ENCODE peak calls at places on chromosomes 2 and 18, in six cellular contexts. R is NCI-H345; K is non-pigmented ciliary epithelial cell; N is cardiac muscle cell; B is activated T-helper 1 cell treated with anti-CD3 and anti-CD28 coated beads, Interleukin-2, amount 50 U/mL, for 16 hours; Y is fibroblast of pulmonary artery. V is an unnamed sample.

GRCh38 chr18:7116832-7117389 is 686 bp downstream of the LAMA1 start:
- DNase-seq in R (peak; percentile 17), K (no peak), N (peak; percentile 63), B (no peak), Y (no peak), V (no peak)

GRCh38 chr2:161981679-161982300 is 92.2 kb downstream of the DPP4 start:
- DNase-seq in R (no peak), K (no peak), N (no peak), B (no peak), Y (no peak), V (peak; percentile 29)

GRCh38 chr2:197209742-197210408 is 100.7 kb downstream of the ANKRD44 start:
- DNase-seq in R (no peak), K (no peak), N (no peak), B (no peak), Y (no peak), V (no peak)

GRCh38 chr2:10460366-10460796 is 12.3 kb upstream of the ODC1 start:
- DNase-seq in R (no peak), K (no peak), N (no peak), B (no peak), Y (no peak), V (no peak)

GRCh38 chr2:153971250-153971649 is 99.5 kb downstream of the GALNT13 start:
- DNase-seq in R (no peak), K (no peak), N (no peak), B (no peak), Y (no peak), V (no peak)

GRCh38 chr18:8980496-8981402 is 121.8 kb upstream of the NDUFV2 start:
- DNase-seq in R (no peak), K (no peak), N (no peak), B (no peak), Y (no peak), V (no peak)

GRCh38 chr2:69997296-69998184 is 36.1 kb upstream of the ASPRV1 start:
- DNase-seq in R (no peak), K (peak; percentile 8), N (no peak), B (no peak), Y (peak; percentile 9), V (no peak)

GRCh38 chr18:3104190-3105054 is 91.5 kb upstream of the LPIN2 start:
- DNase-seq in R (no peak), K (peak; percentile 50), N (no peak), B (no peak), Y (peak; percentile 92), V (no peak)

GRCh38 chr2:151523825-151524224 is 114.1 kb downstream of the RIF1 start:
- DNase-seq in R (no peak), K (no peak), N (no peak), B (no peak), Y (no peak), V (no peak)

GRCh38 chr18:58350526-58350925 is 278.4 kb downstream of the ALPK2 start:
- DNase-seq in R (no peak), K (no peak), N (no peak), B (no peak), Y (no peak), V (no peak)

GRCh38 chr2:212974692-212975091 is 176.7 kb downstream of the IKZF2 start:
- DNase-seq in R (no peak), K (no peak), N (no peak), B (no peak), Y (peak; percentile 85), V (no peak)

GRCh38 chr2:160974803-160975202 is 185.4 kb upstream of the TANK start:
- DNase-seq in R (no peak), K (no peak), N (no peak), B (no peak), Y (no peak), V (no peak)

GRCh38 chr2:218290316-218291261 is 1.7 kb downstream of the TMBIM1 start:
- DNase-seq in R (no peak), K (no peak), N (no peak), B (no peak), Y (no peak), V (no peak)

GRCh38 chr2:69773201-69773600 is 31.3 kb downstream of the ANXA4 start:
- DNase-seq in R (no peak), K (no peak), N (no peak), B (no peak), Y (peak; percentile 42), V (no peak)

GRCh38 chr2:154963509-154963908 is 265.0 kb downstream of the KCNJ3 start:
- DNase-seq in R (no peak), K (no peak), N (no peak), B (no peak), Y (no peak), V (no peak)

GRCh38 chr18:6414118-6414722 is 491 bp downstream of the L3MBTL4 start:
- DNase-seq in R (peak; percentile 23), K (no peak), N (peak; percentile 55), B (no peak), Y (no peak), V (peak; percentile 70)

GRCh38 chr18:9094307-9095226 is 7.9 kb upstream of the NDUFV2 start:
- DNase-seq in R (no peak), K (peak; percentile 89), N (no peak), B (peak; percentile 27), Y (peak; percentile 82), V (no peak)

GRCh38 chr2:44934962-44935853 is 6.3 kb upstream of the SIX3 start:
- DNase-seq in R (peak; percentile 14), K (no peak), N (no peak), B (no peak), Y (no peak), V (no peak)

V was measured in left ventricle myocardium superior.